ENCODE peak calls at places on chromosomes 1 and 21, in eight cellular contexts. O is K562, I is SK-N-SH, C is IMR-90, Z is H1, M is HCT116, G is GM12878, V is HepG2. B is an unnamed sample.

GRCh38 chr1:84653130-84653680 is 37.1 kb downstream of the SSX2IP start:
- DNase-seq in O (no peak), I (peak), C (peak), Z (no peak), M (no peak), G (no peak), V (no peak), B (no peak)

GRCh38 chr1:117615474-117615873 is 9.6 kb downstream of the TENT5C start:
- DNase-seq in O (no peak), I (no peak), C (no peak), Z (no peak), M (no peak), G (no peak), V (no peak), B (no peak)

GRCh38 chr1:208244584-208244916 is 366 bp upstream of the PLXNA2 start:
- DNase-seq in O (no peak), I (no peak), C (no peak), Z (no peak), M (no peak), G (no peak), V (no peak), B (no peak)

GRCh38 chr1:93899543-93900207 is 9.6 kb downstream of the GCLM start:
- DNase-seq in O (no peak), I (no peak), C (no peak), Z (no peak), M (no peak), G (no peak), V (no peak), B (no peak)

GRCh38 chr1:202565890-202566289 is 144.4 kb downstream of the SYT2 start:
- DNase-seq in O (no peak), I (no peak), C (no peak), Z (no peak), M (no peak), G (peak), V (no peak), B (no peak)

GRCh38 chr21:42379425-42380215 is 13.3 kb upstream of the TFF1 start:
- DNase-seq in O (no peak), I (no peak), C (no peak), Z (no peak), M (no peak), G (no peak), V (no peak), B (no peak)

GRCh38 chr1:92191726-92192125 is 26.0 kb upstream of the C1orf146 start:
- DNase-seq in O (no peak), I (no peak), C (no peak), Z (no peak), M (no peak), G (no peak), V (no peak), B (no peak)

GRCh38 chr21:45415188-45415942 is 10.4 kb downstream of the COL18A1 start:
- DNase-seq in O (no peak), I (no peak), C (no peak), Z (no peak), M (no peak), G (no peak), V (no peak), B (no peak)

GRCh38 chr21:45465611-45466329 is 60.8 kb downstream of the COL18A1 start:
- DNase-seq in O (no peak), I (peak), C (no peak), Z (no peak), M (no peak), G (no peak), V (no peak), B (no peak)

GRCh38 chr1:218656301-218657037 is 311.3 kb downstream of the TGFB2 start:
- DNase-seq in O (no peak), I (no peak), C (no peak), Z (no peak), M (no peak), G (no peak), V (no peak), B (no peak)

GRCh38 chr1:108639899-108640560 is 20.9 kb downstream of the HENMT1 start:
- DNase-seq in O (no peak), I (no peak), C (no peak), Z (no peak), M (no peak), G (no peak), V (peak), B (no peak)

GRCh38 chr21:45590246-45590725 is 48.0 kb upstream of the SLC19A1 start:
- DNase-seq in O (peak), I (peak), C (peak), Z (peak), M (no peak), G (no peak), V (no peak), B (peak)

GRCh38 chr1:231216515-231216914 is 24.5 kb upstream of the GNPAT start:
- DNase-seq in O (no peak), I (no peak), C (no peak), Z (no peak), M (no peak), G (no peak), V (no peak), B (no peak)

GRCh38 chr21:38660333-38661295 is 145.1 kb upstream of the ETS2 start:
- DNase-seq in O (no peak), I (peak), C (no peak), Z (no peak), M (no peak), G (no peak), V (no peak), B (no peak)

GRCh38 chr1:168613689-168614655 is 37.6 kb downstream of the XCL1 start:
- DNase-seq in O (no peak), I (peak), C (no peak), Z (no peak), M (no peak), G (no peak), V (no peak), B (no peak)

GRCh38 chr21:45643021-45643980 is at the start of gene PCBP3:
- DNase-seq in O (peak), I (peak), C (peak), Z (peak), M (peak), G (peak), V (no peak), B (peak)

GRCh38 chr21:23951251-23951650 is 1656.0 kb downstream of the MRPL39 start:
- DNase-seq in O (no peak), I (no peak), C (peak), Z (no peak), M (no peak), G (no peak), V (no peak), B (no peak)

GRCh38 chr1:37133276-37134145 is 99.2 kb upstream of the GRIK3 start:
- DNase-seq in O (no peak), I (no peak), C (no peak), Z (no peak), M (no peak), G (no peak), V (no peak), B (no peak)

GRCh38 chr1:228291906-228292608 is 84.2 kb downstream of the OBSCN start:
- DNase-seq in O (no peak), I (no peak), C (no peak), Z (no peak), M (no peak), G (no peak), V (no peak), B (no peak)

GRCh38 chr1:76142771-76143540 is 68.4 kb downstream of the ST6GALNAC3 start:
- DNase-seq in O (no peak), I (no peak), C (no peak), Z (no peak), M (no peak), G (no peak), V (no peak), B (no peak)

GRCh38 chr1:56466541-56466940 is 112.8 kb downstream of the PLPP3 start:
- DNase-seq in O (no peak), I (no peak), C (no peak), Z (no peak), M (no peak), G (no peak), V (no peak), B (no peak)

GRCh38 chr1:59046134-59046533 is 250.8 kb upstream of the FGGY start:
- DNase-seq in O (no peak), I (no peak), C (peak), Z (no peak), M (no peak), G (no peak), V (no peak), B (no peak)

GRCh38 chr1:93708734-93709481 is 27.3 kb upstream of the BCAR3 start:
- DNase-seq in O (no peak), I (peak), C (peak), Z (no peak), M (no peak), G (no peak), V (no peak), B (no peak)

GRCh38 chr1:19582318-19582717 is 61.8 kb upstream of the NBL1 start:
- DNase-seq in O (peak), I (peak), C (no peak), Z (peak), M (peak), G (peak), V (no peak), B (peak)

GRCh38 chr1:77874804-77875445 is 13.5 kb upstream of the NEXN start:
- DNase-seq in O (no peak), I (no peak), C (peak), Z (no peak), M (no peak), G (no peak), V (no peak), B (no peak)

GRCh38 chr21:45640001-45640887 is 3.3 kb upstream of the PCBP3 start:
- DNase-seq in O (no peak), I (peak), C (no peak), Z (no peak), M (no peak), G (no peak), V (no peak), B (no peak)

GRCh38 chr21:31873696-31874599 is 1.1 kb downstream of the HUNK start:
- DNase-seq in O (peak), I (peak), C (peak), Z (no peak), M (no peak), G (no peak), V (no peak), B (peak)

GRCh38 chr1:224675589-224675988 is 59.5 kb downstream of the CNIH3 start:
- DNase-seq in O (no peak), I (no peak), C (no peak), Z (no peak), M (no peak), G (no peak), V (no peak), B (no peak)

GRCh38 chr1:158104891-158105290 is 75.8 kb upstream of the CD1D start:
- DNase-seq in O (no peak), I (no peak), C (no peak), Z (no peak), M (no peak), G (no peak), V (no peak), B (no peak)

GRCh38 chr1:31707711-31708110 is 3.9 kb upstream of the COL16A1 start:
- DNase-seq in O (no peak), I (no peak), C (peak), Z (no peak), M (no peak), G (peak), V (no peak), B (no peak)

GRCh38 chr1:61323681-61324328 is 241.4 kb downstream of the NFIA start:
- DNase-seq in O (no peak), I (no peak), C (no peak), Z (no peak), M (no peak), G (no peak), V (no peak), B (no peak)

GRCh38 chr1:200035397-200035955 is 8.0 kb downstream of the NR5A2 start:
- DNase-seq in O (no peak), I (no peak), C (no peak), Z (no peak), M (no peak), G (no peak), V (no peak), B (no peak)

GRCh38 chr1:5998051-5998905 is 6.1 kb upstream of the NPHP4 start:
- DNase-seq in O (no peak), I (no peak), C (no peak), Z (no peak), M (no peak), G (no peak), V (no peak), B (no peak)

GRCh38 chr1:63663301-63663700 is 70.1 kb downstream of the PGM1 start:
- DNase-seq in O (no peak), I (no peak), C (peak), Z (no peak), M (peak), G (no peak), V (no peak), B (peak)

GRCh38 chr1:2529776-2530500 is at the start of gene HES5:
- DNase-seq in O (no peak), I (peak), C (no peak), Z (no peak), M (no peak), G (no peak), V (no peak), B (no peak)

GRCh38 chr1:38138498-38139233 is 92.1 kb upstream of the POU3F1 start:
- DNase-seq in O (no peak), I (no peak), C (peak), Z (no peak), M (peak), G (no peak), V (peak), B (peak)

GRCh38 chr1:93426183-93426582 is 21.7 kb upstream of the FNBP1L start:
- DNase-seq in O (no peak), I (no peak), C (no peak), Z (no peak), M (no peak), G (no peak), V (no peak), B (no peak)

GRCh38 chr1:100452641-100453040 is 85.3 kb upstream of the GPR88 start:
- DNase-seq in O (no peak), I (no peak), C (peak), Z (no peak), M (no peak), G (no peak), V (no peak), B (no peak)

GRCh38 chr1:28865997-28866650 is 48.2 kb upstream of the EPB41 start:
- DNase-seq in O (no peak), I (no peak), C (no peak), Z (no peak), M (no peak), G (no peak), V (no peak), B (no peak)

GRCh38 chr1:248824701-248825100 is 1.0 kb downstream of the SH3BP5L start:
- DNase-seq in O (no peak), I (no peak), C (no peak), Z (no peak), M (no peak), G (no peak), V (no peak), B (no peak)

GRCh38 chr1:248825136-248825535 is 579 bp downstream of the SH3BP5L start:
- DNase-seq in O (peak), I (no peak), C (no peak), Z (no peak), M (no peak), G (no peak), V (no peak), B (no peak)

GRCh38 chr1:248825573-248825908 is 174 bp downstream of the SH3BP5L start:
- DNase-seq in O (peak), I (no peak), C (no peak), Z (no peak), M (no peak), G (no peak), V (no peak), B (no peak)

GRCh38 chr1:248824301-248824700 is 1.4 kb downstream of the SH3BP5L start:
- DNase-seq in O (no peak), I (no peak), C (no peak), Z (no peak), M (no peak), G (no peak), V (no peak), B (no peak)

DNA sequence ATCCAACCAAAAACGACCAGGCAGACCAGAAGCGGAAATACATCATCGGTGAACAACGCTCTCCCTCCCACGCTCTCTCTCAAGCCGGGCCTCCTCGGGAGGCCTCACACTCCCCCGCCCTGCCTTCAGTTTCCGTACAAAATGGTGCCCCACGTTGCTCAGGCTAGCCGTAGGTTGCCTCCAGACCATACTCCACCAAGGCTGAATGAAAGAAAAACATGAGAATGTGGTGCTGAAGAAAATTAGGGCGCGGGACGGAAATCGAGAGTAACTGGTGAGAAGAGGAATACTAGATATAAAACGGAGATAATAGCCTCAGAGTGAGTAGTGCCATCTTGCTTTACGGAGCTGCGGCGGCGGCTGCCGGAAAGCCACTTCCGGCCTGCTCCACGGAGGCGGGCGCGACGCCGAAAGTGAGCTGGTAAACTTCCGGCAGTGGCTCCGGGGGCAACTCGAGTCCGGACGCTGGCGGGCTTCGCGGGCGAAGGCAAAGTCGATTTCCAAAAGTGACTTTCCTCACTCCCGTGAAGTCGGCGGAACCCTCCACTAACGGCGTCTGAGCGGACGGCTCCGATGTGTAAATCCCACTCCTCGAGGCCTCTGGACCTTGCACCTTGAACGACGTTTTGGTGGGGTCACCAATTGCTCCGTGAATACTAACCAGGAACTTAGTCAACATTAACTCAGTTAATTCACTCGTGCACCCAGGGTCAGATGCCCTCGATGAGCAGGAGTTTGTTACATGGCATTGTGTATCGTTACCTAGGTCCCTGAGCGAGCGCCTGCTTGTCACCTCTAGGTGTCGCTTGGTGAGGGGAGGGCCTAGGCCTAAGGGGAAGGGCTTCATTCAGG is at the start of gene SH3BP5L:
- DNase-seq in O (peak), I (peak), C (peak), Z (peak), M (peak), G (peak), V (peak), B (peak)
- TF ChIP-seq CTCF in O (peak), I (peak), C (peak), Z (peak), M (peak), G (peak), V (peak), B (peak)

DNA sequence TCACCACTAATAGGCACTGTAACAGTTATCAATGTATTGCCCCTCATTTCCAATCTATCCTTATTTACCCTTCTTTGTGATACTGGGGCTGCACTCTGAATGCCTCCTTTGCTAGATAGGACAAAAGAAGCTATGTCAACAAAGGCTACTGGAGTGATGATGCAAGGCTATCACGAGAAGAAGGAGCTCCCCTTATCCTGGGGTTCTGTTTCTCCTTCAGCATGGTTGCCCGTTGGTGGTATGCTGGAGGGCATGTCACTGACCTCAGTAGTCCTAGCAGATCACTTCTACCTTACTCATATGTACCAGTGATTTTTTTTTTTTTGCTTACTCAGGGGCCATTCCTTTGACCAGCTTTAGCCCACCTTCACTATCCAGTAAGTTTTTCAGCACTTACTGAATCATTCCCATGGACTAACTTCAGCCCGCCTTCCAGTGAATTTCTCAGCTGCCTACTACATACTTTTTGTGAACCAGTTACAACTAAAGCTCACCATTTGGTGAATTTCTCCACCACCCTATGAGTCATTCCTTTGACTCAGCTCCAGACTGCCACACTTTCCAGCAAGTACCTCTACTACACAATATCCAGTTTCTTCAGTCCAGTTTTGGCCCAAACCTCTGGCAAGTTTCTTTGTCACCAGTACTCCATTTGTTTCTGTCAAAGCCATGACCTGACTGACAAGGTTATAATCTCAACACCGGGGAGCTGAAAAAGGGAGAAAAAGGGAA is 944.5 kb downstream of the KCNT2 start:
- DNase-seq in O (no peak), I (no peak), C (peak), Z (no peak), M (peak), G (no peak), V (no peak), B (peak)
- TF ChIP-seq RAD21 in O (no peak), I (no peak), C (no peak), Z (no peak), M (no peak), G (no peak), V (no peak), B (no peak)

GRCh38 chr1:180178511-180179161 is 24.0 kb downstream of the QSOX1 start:
- DNase-seq in O (peak), I (peak), C (peak), Z (no peak), M (peak), G (no peak), V (peak), B (peak)
- H3K27ac ChIP-seq in O (no peak), I (no peak), C (no peak), Z (no peak), M (no peak), G (no peak), V (no peak), B (no peak)

GRCh38 chr1:155334980-155335379 is 14.3 kb downstream of the RUSC1 start:
- DNase-seq in O (no peak), I (no peak), C (no peak), Z (no peak), M (no peak), G (no peak), V (no peak), B (no peak)
- TF ChIP-seq CTCF in O (no peak), I (no peak), C (no peak), Z (no peak), M (no peak), G (no peak), V (no peak), B (no peak)

DNA sequence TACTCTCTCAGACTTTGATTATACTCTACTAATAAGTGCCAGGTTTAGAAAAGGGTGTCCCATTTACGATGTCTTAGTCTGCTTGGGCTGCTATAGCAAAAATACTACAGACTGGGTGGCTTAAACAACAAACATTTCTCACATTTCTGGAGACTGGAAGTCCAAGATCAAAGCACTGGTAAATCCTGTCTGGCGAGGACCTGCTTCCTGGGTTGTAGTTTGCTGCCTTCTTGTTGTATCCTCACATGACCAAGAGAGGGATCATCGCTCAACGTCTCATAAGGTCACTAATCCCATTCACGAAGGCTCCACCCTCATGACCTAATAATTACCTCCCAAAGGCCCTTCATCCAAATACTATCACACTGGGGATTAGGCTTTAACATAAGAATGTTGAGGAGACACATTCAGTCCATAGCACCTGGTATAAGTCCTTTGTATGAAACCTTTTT is 12.0 kb downstream of the PRDX6 start:
- DNase-seq in O (peak), I (no peak), C (peak), Z (no peak), M (no peak), G (no peak), V (peak), B (peak)
- TF ChIP-seq RAD21 in O (peak), I (peak), C (no peak), Z (peak), M (no peak), G (no peak), V (no peak), B (no peak)

GRCh38 chr1:206004821-206005220 is 1.6 kb upstream of the RAB7B start:
- DNase-seq in O (no peak), I (no peak), C (no peak), Z (no peak), M (no peak), G (no peak), V (no peak), B (no peak)
- H3K27ac ChIP-seq in O (no peak), I (no peak), C (no peak), Z (no peak), M (no peak), G (no peak), V (no peak), B (no peak)